ENCODE peak calls at places on chromosomes 4 and X, in ten cellular contexts. One of them, this sample, is unnamed.

GRCh38 chrX:1598021-1598875 is 6.8 kb downstream of the AKAP17A start:
- DNase-seq in SJCRH30: peak; percentile 24
- DNase-seq in A549: no peak
- DNase-seq in endothelial cell of umbilical vein: no peak
- DNase-seq in fibroblast of mammary gland: no peak
- DNase-seq in stomach: peak; percentile 22
- DNase-seq in PC-9: no peak
- DNase-seq in CD4-positive, alpha-beta memory T cell: no peak
- DNase-seq in aorta: no peak
- DNase-seq in bronchial epithelial cell: no peak
- DNase-seq in this sample: peak; percentile 42

GRCh38 chr4:2534904-2535385 is 1.5 kb upstream of the FAM193A start:
- DNase-seq in SJCRH30: no peak
- DNase-seq in A549: no peak
- DNase-seq in endothelial cell of umbilical vein: no peak
- DNase-seq in fibroblast of mammary gland: no peak
- DNase-seq in stomach: no peak
- DNase-seq in PC-9: no peak
- DNase-seq in CD4-positive, alpha-beta memory T cell: no peak
- DNase-seq in aorta: no peak
- DNase-seq in bronchial epithelial cell: no peak
- DNase-seq in this sample: no peak

GRCh38 chr4:2367626-2368025 is 50.8 kb downstream of the ZFYVE28 start:
- DNase-seq in SJCRH30: no peak
- DNase-seq in A549: no peak
- DNase-seq in endothelial cell of umbilical vein: no peak
- DNase-seq in fibroblast of mammary gland: no peak
- DNase-seq in stomach: no peak
- DNase-seq in PC-9: no peak
- DNase-seq in CD4-positive, alpha-beta memory T cell: no peak
- DNase-seq in aorta: peak; percentile 32
- DNase-seq in bronchial epithelial cell: no peak
- DNase-seq in this sample: no peak

GRCh38 chr4:95153182-95153581 is 395.4 kb downstream of the BMPR1B start:
- DNase-seq in SJCRH30: no peak
- DNase-seq in A549: no peak
- DNase-seq in endothelial cell of umbilical vein: no peak
- DNase-seq in fibroblast of mammary gland: no peak
- DNase-seq in stomach: no peak
- DNase-seq in PC-9: no peak
- DNase-seq in CD4-positive, alpha-beta memory T cell: no peak
- DNase-seq in aorta: no peak
- DNase-seq in bronchial epithelial cell: no peak
- DNase-seq in this sample: no peak

GRCh38 chr4:9800878-9801277 is 19.4 kb downstream of the DRD5 start:
- DNase-seq in SJCRH30: no peak
- DNase-seq in A549: no peak
- DNase-seq in endothelial cell of umbilical vein: no peak
- DNase-seq in fibroblast of mammary gland: no peak
- DNase-seq in stomach: no peak
- DNase-seq in PC-9: no peak
- DNase-seq in CD4-positive, alpha-beta memory T cell: no peak
- DNase-seq in aorta: no peak
- DNase-seq in bronchial epithelial cell: no peak
- DNase-seq in this sample: no peak

GRCh38 chr4:24473309-24473721 is 111.0 kb downstream of the DHX15 start:
- DNase-seq in SJCRH30: peak; percentile 15
- DNase-seq in A549: no peak
- DNase-seq in endothelial cell of umbilical vein: no peak
- DNase-seq in fibroblast of mammary gland: peak; percentile 30
- DNase-seq in stomach: no peak
- DNase-seq in PC-9: peak; percentile 40
- DNase-seq in CD4-positive, alpha-beta memory T cell: peak; percentile 8
- DNase-seq in aorta: no peak
- DNase-seq in bronchial epithelial cell: peak; percentile 20
- DNase-seq in this sample: no peak

GRCh38 chrX:50579955-50580354 is 109.3 kb upstream of the DGKK start:
- DNase-seq in SJCRH30: peak; percentile 26
- DNase-seq in A549: peak; percentile 24
- DNase-seq in endothelial cell of umbilical vein: peak; percentile 49
- DNase-seq in fibroblast of mammary gland: peak; percentile 71
- DNase-seq in stomach: peak; percentile 34
- DNase-seq in PC-9: peak; percentile 35
- DNase-seq in CD4-positive, alpha-beta memory T cell: peak; percentile 32
- DNase-seq in aorta: no peak
- DNase-seq in bronchial epithelial cell: peak; percentile 60
- DNase-seq in this sample: no peak

GRCh38 chrX:120365320-120365719 is 3.4 kb downstream of the ATP1B4 start:
- DNase-seq in SJCRH30: peak; percentile 84
- DNase-seq in A549: no peak
- DNase-seq in endothelial cell of umbilical vein: peak; percentile 13
- DNase-seq in fibroblast of mammary gland: peak; percentile 14
- DNase-seq in stomach: peak; percentile 63
- DNase-seq in PC-9: no peak
- DNase-seq in CD4-positive, alpha-beta memory T cell: peak; percentile 21
- DNase-seq in aorta: peak; percentile 47
- DNase-seq in bronchial epithelial cell: no peak
- DNase-seq in this sample: peak; percentile 1

GRCh38 chr4:13918110-13918509 is 290.6 kb upstream of the BOD1L1 start:
- DNase-seq in SJCRH30: no peak
- DNase-seq in A549: peak; percentile 5
- DNase-seq in endothelial cell of umbilical vein: no peak
- DNase-seq in fibroblast of mammary gland: peak; percentile 100
- DNase-seq in stomach: no peak
- DNase-seq in PC-9: no peak
- DNase-seq in CD4-positive, alpha-beta memory T cell: no peak
- DNase-seq in aorta: peak; percentile 57
- DNase-seq in bronchial epithelial cell: peak; percentile 92
- DNase-seq in this sample: peak; percentile 63

GRCh38 chr4:164204434-164204833 is 549.5 kb upstream of the SMIM31 start:
- DNase-seq in SJCRH30: no peak
- DNase-seq in A549: no peak
- DNase-seq in endothelial cell of umbilical vein: peak; percentile 36
- DNase-seq in fibroblast of mammary gland: peak; percentile 5
- DNase-seq in stomach: no peak
- DNase-seq in PC-9: peak; percentile 93
- DNase-seq in CD4-positive, alpha-beta memory T cell: no peak
- DNase-seq in aorta: no peak
- DNase-seq in bronchial epithelial cell: peak; percentile 87
- DNase-seq in this sample: peak; percentile 91

GRCh38 chr4:140069068-140069467 is 84.9 kb downstream of the MAML3 start:
- DNase-seq in SJCRH30: no peak
- DNase-seq in A549: no peak
- DNase-seq in endothelial cell of umbilical vein: no peak
- DNase-seq in fibroblast of mammary gland: peak; percentile 62
- DNase-seq in stomach: peak; percentile 46
- DNase-seq in PC-9: peak; percentile 57
- DNase-seq in CD4-positive, alpha-beta memory T cell: no peak
- DNase-seq in aorta: peak; percentile 62
- DNase-seq in bronchial epithelial cell: peak; percentile 47
- DNase-seq in this sample: no peak

GRCh38 chrX:100098660-100099375 is 311.3 kb downstream of the PCDH19 start:
- DNase-seq in SJCRH30: no peak
- DNase-seq in A549: no peak
- DNase-seq in endothelial cell of umbilical vein: peak; percentile 31
- DNase-seq in fibroblast of mammary gland: no peak
- DNase-seq in stomach: no peak
- DNase-seq in PC-9: no peak
- DNase-seq in CD4-positive, alpha-beta memory T cell: no peak
- DNase-seq in aorta: no peak
- DNase-seq in bronchial epithelial cell: peak; percentile 81
- DNase-seq in this sample: no peak

GRCh38 chrX:30702736-30703135 is 49.5 kb downstream of the GK start:
- DNase-seq in SJCRH30: no peak
- DNase-seq in A549: no peak
- DNase-seq in endothelial cell of umbilical vein: no peak
- DNase-seq in fibroblast of mammary gland: peak; percentile 67
- DNase-seq in stomach: no peak
- DNase-seq in PC-9: no peak
- DNase-seq in CD4-positive, alpha-beta memory T cell: no peak
- DNase-seq in aorta: no peak
- DNase-seq in bronchial epithelial cell: no peak
- DNase-seq in this sample: no peak

GRCh38 chrX:154470914-154471568 is 8.0 kb downstream of the LAGE3 start:
- DNase-seq in SJCRH30: no peak
- DNase-seq in A549: no peak
- DNase-seq in endothelial cell of umbilical vein: no peak
- DNase-seq in fibroblast of mammary gland: no peak
- DNase-seq in stomach: no peak
- DNase-seq in PC-9: no peak
- DNase-seq in CD4-positive, alpha-beta memory T cell: no peak
- DNase-seq in aorta: no peak
- DNase-seq in bronchial epithelial cell: no peak
- DNase-seq in this sample: no peak

GRCh38 chr4:26287748-26288147 is 33.1 kb upstream of the RBPJ start:
- DNase-seq in SJCRH30: no peak
- DNase-seq in A549: no peak
- DNase-seq in endothelial cell of umbilical vein: no peak
- DNase-seq in fibroblast of mammary gland: no peak
- DNase-seq in stomach: no peak
- DNase-seq in PC-9: no peak
- DNase-seq in CD4-positive, alpha-beta memory T cell: no peak
- DNase-seq in aorta: no peak
- DNase-seq in bronchial epithelial cell: no peak
- DNase-seq in this sample: no peak

GRCh38 chrX:2676794-2677675 is 14.1 kb upstream of the CD99 start:
- DNase-seq in SJCRH30: no peak
- DNase-seq in A549: no peak
- DNase-seq in endothelial cell of umbilical vein: no peak
- DNase-seq in fibroblast of mammary gland: peak; percentile 47
- DNase-seq in stomach: no peak
- DNase-seq in PC-9: no peak
- DNase-seq in CD4-positive, alpha-beta memory T cell: no peak
- DNase-seq in aorta: no peak
- DNase-seq in bronchial epithelial cell: peak; percentile 31
- DNase-seq in this sample: no peak

GRCh38 chr4:15375707-15376106 is 52.1 kb upstream of the C1QTNF7 start:
- DNase-seq in SJCRH30: no peak
- DNase-seq in A549: no peak
- DNase-seq in endothelial cell of umbilical vein: no peak
- DNase-seq in fibroblast of mammary gland: no peak
- DNase-seq in stomach: no peak
- DNase-seq in PC-9: no peak
- DNase-seq in CD4-positive, alpha-beta memory T cell: no peak
- DNase-seq in aorta: no peak
- DNase-seq in bronchial epithelial cell: no peak
- DNase-seq in this sample: no peak
- H3K4me3 ChIP-seq in SJCRH30: no peak overlapping the region
- H3K4me3 ChIP-seq in A549: no peak overlapping the region
- H3K4me3 ChIP-seq in endothelial cell of umbilical vein: no peak overlapping the region
- H3K4me3 ChIP-seq in fibroblast of mammary gland: no peak overlapping the region
- H3K4me3 ChIP-seq in stomach: no peak overlapping the region
- H3K4me3 ChIP-seq in PC-9: no peak overlapping the region
- H3K4me3 ChIP-seq in CD4-positive, alpha-beta memory T cell: no peak overlapping the region
- H3K4me3 ChIP-seq in aorta: no peak overlapping the region
- H3K4me3 ChIP-seq in bronchial epithelial cell: no peak overlapping the region
- H3K4me3 ChIP-seq in this sample: no peak overlapping the region

DNA sequence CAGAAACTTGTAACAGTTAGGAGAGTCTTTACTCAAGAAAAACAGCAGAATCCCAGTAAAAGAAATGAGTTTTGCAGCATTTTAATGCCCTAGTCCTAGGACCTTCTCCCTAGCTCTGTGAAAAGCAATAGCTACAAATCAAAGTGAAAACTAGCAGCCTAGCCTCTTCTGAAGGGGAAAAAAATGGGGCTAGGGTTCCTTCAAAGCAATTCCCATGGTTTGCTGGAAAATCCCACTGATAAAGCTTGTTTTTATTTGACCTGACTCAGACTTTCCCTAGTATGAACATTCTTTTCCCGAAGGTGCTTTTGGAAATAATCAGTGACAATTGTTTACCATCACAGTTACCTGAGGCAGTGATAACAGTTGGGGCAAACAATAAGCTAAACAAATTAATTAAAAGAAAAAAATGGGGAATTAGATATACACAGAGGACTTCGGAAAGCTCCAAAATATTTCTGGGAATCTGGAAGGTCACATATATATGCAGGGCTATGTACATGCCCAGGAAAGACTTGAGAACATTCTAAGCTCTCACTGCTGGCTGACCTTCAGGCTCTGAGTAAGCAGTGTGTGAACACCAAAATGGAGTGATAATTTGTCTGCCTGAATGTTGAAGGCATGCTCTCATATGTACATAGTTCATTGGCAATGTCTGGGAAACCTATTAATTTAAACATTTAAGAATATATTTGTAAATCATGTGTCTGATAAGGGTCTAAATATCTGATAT is 285.9 kb downstream of the KCTD8 start:
- DNase-seq in SJCRH30: no peak
- DNase-seq in A549: no peak
- DNase-seq in endothelial cell of umbilical vein: peak; percentile 73
- DNase-seq in fibroblast of mammary gland: no peak
- DNase-seq in stomach: no peak
- DNase-seq in PC-9: no peak
- DNase-seq in CD4-positive, alpha-beta memory T cell: no peak
- DNase-seq in aorta: no peak
- DNase-seq in bronchial epithelial cell: no peak
- DNase-seq in this sample: no peak
- H3K4me3 ChIP-seq in SJCRH30: no peak overlapping the region
- H3K4me3 ChIP-seq in A549: no peak overlapping the region
- H3K4me3 ChIP-seq in endothelial cell of umbilical vein: no peak overlapping the region
- H3K4me3 ChIP-seq in fibroblast of mammary gland: no peak overlapping the region
- H3K4me3 ChIP-seq in stomach: no peak overlapping the region
- H3K4me3 ChIP-seq in PC-9: no peak overlapping the region
- H3K4me3 ChIP-seq in CD4-positive, alpha-beta memory T cell: no peak overlapping the region
- H3K4me3 ChIP-seq in aorta: no peak overlapping the region
- H3K4me3 ChIP-seq in bronchial epithelial cell: no peak overlapping the region
- H3K4me3 ChIP-seq in this sample: no peak overlapping the region

GRCh38 chrX:39310925-39311324 is 509.7 kb downstream of the MID1IP1 start:
- DNase-seq in SJCRH30: no peak
- DNase-seq in A549: no peak
- DNase-seq in endothelial cell of umbilical vein: peak; percentile 8
- DNase-seq in fibroblast of mammary gland: no peak
- DNase-seq in stomach: no peak
- DNase-seq in PC-9: no peak
- DNase-seq in CD4-positive, alpha-beta memory T cell: no peak
- DNase-seq in aorta: no peak
- DNase-seq in bronchial epithelial cell: no peak
- DNase-seq in this sample: no peak
- H3K4me3 ChIP-seq in SJCRH30: no peak overlapping the region
- H3K4me3 ChIP-seq in A549: no peak overlapping the region
- H3K4me3 ChIP-seq in endothelial cell of umbilical vein: no peak overlapping the region
- H3K4me3 ChIP-seq in fibroblast of mammary gland: no peak overlapping the region
- H3K4me3 ChIP-seq in stomach: no peak overlapping the region
- H3K4me3 ChIP-seq in PC-9: no peak overlapping the region
- H3K4me3 ChIP-seq in CD4-positive, alpha-beta memory T cell: no peak overlapping the region
- H3K4me3 ChIP-seq in aorta: no peak overlapping the region
- H3K4me3 ChIP-seq in bronchial epithelial cell: no peak overlapping the region
- H3K4me3 ChIP-seq in this sample: no peak overlapping the region

DNA sequence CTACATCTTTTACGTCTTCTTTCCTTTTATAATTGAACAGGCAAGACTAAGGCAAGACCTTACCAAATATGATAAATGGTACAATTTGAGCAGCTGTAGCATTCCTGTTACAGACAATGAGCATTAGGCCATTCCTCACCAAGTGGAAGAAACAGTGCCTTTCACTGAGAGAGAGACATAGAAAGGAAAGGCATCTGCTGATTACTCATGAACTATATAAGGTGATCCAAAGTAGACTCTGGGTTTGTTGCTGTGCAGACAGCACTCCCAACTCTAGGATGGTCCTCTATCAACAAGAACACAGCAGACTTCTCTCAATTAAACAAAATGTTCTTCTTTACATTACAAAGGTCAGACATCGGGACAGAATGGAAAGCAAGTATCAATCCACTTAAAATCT is 91.9 kb downstream of the FAM13A start:
- DNase-seq in SJCRH30: no peak
- DNase-seq in A549: no peak
- DNase-seq in endothelial cell of umbilical vein: no peak
- DNase-seq in fibroblast of mammary gland: no peak
- DNase-seq in stomach: no peak
- DNase-seq in PC-9: no peak
- DNase-seq in CD4-positive, alpha-beta memory T cell: no peak
- DNase-seq in aorta: no peak
- DNase-seq in bronchial epithelial cell: peak; percentile 50
- DNase-seq in this sample: no peak
- H3K4me3 ChIP-seq in SJCRH30: no peak overlapping the region
- H3K4me3 ChIP-seq in A549: no peak overlapping the region
- H3K4me3 ChIP-seq in endothelial cell of umbilical vein: no peak overlapping the region
- H3K4me3 ChIP-seq in fibroblast of mammary gland: no peak overlapping the region
- H3K4me3 ChIP-seq in stomach: no peak overlapping the region
- H3K4me3 ChIP-seq in PC-9: no peak overlapping the region
- H3K4me3 ChIP-seq in CD4-positive, alpha-beta memory T cell: no peak overlapping the region
- H3K4me3 ChIP-seq in aorta: no peak overlapping the region
- H3K4me3 ChIP-seq in bronchial epithelial cell: no peak overlapping the region
- H3K4me3 ChIP-seq in this sample: no peak overlapping the region